ENCODE peak calls at places on chromosomes 4 and X, in seven cellular contexts. D is HCT116, L is SK-N-SH, C is GM12878, O is HepG2, T is K562, J is H1. I is an unnamed sample.

GRCh38 chrX:134717698-134718328 is 59.5 kb upstream of the PLAC1 start:
- DNase-seq in D (no peak), O (no peak), L (no peak), C (no peak), T (no peak), J (no peak), I (no peak)

GRCh38 chr4:19478791-19479190 is 772.9 kb upstream of the SLIT2 start:
- DNase-seq in D (no peak), O (no peak), J (no peak), T (no peak), C (no peak), L (no peak), I (no peak)

GRCh38 chr4:185204238-185204910 is 574 bp upstream of the CFAP97 start:
- DNase-seq in T (peak; percentile 60), O (no peak), L (no peak), C (no peak), J (no peak), D (no peak), I (peak; percentile 47)

GRCh38 chrX:94961730-94962129 is 1287.7 kb downstream of the FAM133A start:
- DNase-seq in L (peak; percentile 2), O (no peak), D (no peak), T (no peak), J (no peak), C (no peak), I (no peak)

GRCh38 chrX:134764202-134764785 is 106.0 kb upstream of the PLAC1 start:
- DNase-seq in J (no peak), T (peak; percentile 59), C (no peak), O (peak; percentile 64), D (peak; percentile 57), L (peak; percentile 66), I (no peak)

GRCh38 chrX:53251307-53251706 is 26.3 kb upstream of the KDM5C start:
- DNase-seq in C (no peak), D (no peak), O (no peak), L (no peak), J (no peak), T (no peak), I (no peak)

GRCh38 chr4:99028187-99028586 is 32.7 kb downstream of the METAP1 start:
- DNase-seq in O (peak; percentile 19), D (no peak), J (no peak), T (no peak), L (no peak), C (no peak), I (no peak)

GRCh38 chr4:76733380-76733779 is 164.6 kb downstream of the SOWAHB start:
- DNase-seq in L (no peak), T (no peak), J (peak; percentile 64), D (no peak), O (no peak), C (no peak), I (no peak)

GRCh38 chr4:95091272-95091671 is 333.5 kb downstream of the BMPR1B start:
- DNase-seq in D (no peak), C (no peak), J (no peak), T (no peak), L (no peak), O (no peak), I (peak; percentile 53)

GRCh38 chr4:80875642-80876041 is 154.9 kb upstream of the BMP3 start:
- DNase-seq in T (no peak), L (no peak), C (peak; percentile 89), O (no peak), D (no peak), J (no peak), I (no peak)

GRCh38 chrX:15812212-15812938 is 22.1 kb downstream of the ZRSR2 start:
- DNase-seq in J (no peak), O (no peak), D (no peak), L (no peak), C (no peak), T (no peak), I (no peak)

GRCh38 chr4:165512464-165512863 is 133.7 kb downstream of the CPE start:
- DNase-seq in O (no peak), C (no peak), D (no peak), J (no peak), T (no peak), L (no peak), I (no peak)

GRCh38 chrX:19904778-19905367 is 17.5 kb upstream of the SH3KBP1 start:
- DNase-seq in D (peak; percentile 34), C (no peak), J (no peak), T (peak; percentile 45), L (peak; percentile 59), O (peak; percentile 31), I (peak; percentile 41)

GRCh38 chr4:111847256-111848108 is 297.8 kb upstream of the FAM241A start:
- DNase-seq in C (no peak), T (no peak), J (no peak), O (peak; percentile 6), D (no peak), L (no peak), I (no peak)

GRCh38 chr4:109375778-109376414 is 57.7 kb upstream of the SEC24B start:
- DNase-seq in O (no peak), J (no peak), D (no peak), C (no peak), L (no peak), T (no peak), I (no peak)

GRCh38 chr4:71184195-71184781 is 154.5 kb upstream of the SLC4A4 start:
- DNase-seq in L (peak; percentile 48), C (peak; percentile 13), T (peak; percentile 61), J (no peak), D (peak; percentile 63), O (peak; percentile 31), I (peak; percentile 85)

GRCh38 chr4:14749910-14750309 is 252.4 kb upstream of the CPEB2 start:
- DNase-seq in L (peak; percentile 8), O (no peak), J (no peak), T (peak; percentile 8), C (no peak), D (no peak), I (peak; percentile 11)

GRCh38 chrX:123803331-123803983 is 56.4 kb upstream of the XIAP start:
- DNase-seq in L (peak; percentile 46), D (peak; percentile 79), J (no peak), T (peak; percentile 82), O (peak; percentile 97), C (no peak), I (no peak)

GRCh38 chr4:118888666-118889312 is at the start of gene SYNPO2:
- DNase-seq in J (peak; percentile 85), L (peak; percentile 78), T (peak; percentile 53), C (no peak), O (no peak), D (peak; percentile 57), I (no peak)

GRCh38 chr4:23061431-23061830 is 368.7 kb downstream of the GBA3 start:
- DNase-seq in C (no peak), O (peak; percentile 7), T (no peak), D (no peak), J (no peak), L (no peak), I (peak; percentile 51)

GRCh38 chr4:23062188-23062587 is 369.5 kb downstream of the GBA3 start:
- DNase-seq in L (no peak), J (no peak), D (no peak), T (no peak), C (no peak), O (no peak), I (no peak)

GRCh38 chr4:23058113-23058512 is 365.4 kb downstream of the GBA3 start:
- DNase-seq in T (no peak), D (no peak), C (no peak), L (no peak), O (no peak), J (no peak), I (no peak)

GRCh38 chr4:23060776-23061175 is 368.0 kb downstream of the GBA3 start:
- DNase-seq in C (no peak), O (no peak), L (no peak), J (no peak), T (no peak), D (no peak), I (no peak)
- TF ChIP-seq JUND in C (no peak), O (no peak), L (no peak), J (no peak), T (no peak), D (no peak), I (no peak)

GRCh38 chr4:8760561-8760960 is 111.1 kb downstream of the HMX1 start:
- DNase-seq in C (no peak), D (no peak), T (no peak), L (no peak), O (no peak), J (no peak), I (no peak)

GRCh38 chr4:8762951-8763735 is 108.5 kb downstream of the HMX1 start:
- DNase-seq in J (no peak), L (no peak), C (no peak), T (no peak), O (no peak), D (no peak), I (no peak)

GRCh38 chr4:8761167-8761823 is 110.3 kb downstream of the HMX1 start:
- DNase-seq in T (no peak), L (no peak), C (no peak), O (no peak), D (no peak), J (no peak), I (no peak)

GRCh38 chr4:8762356-8762755 is 109.3 kb downstream of the HMX1 start:
- DNase-seq in O (no peak), D (no peak), J (no peak), C (no peak), L (no peak), T (no peak), I (no peak)

DNA sequence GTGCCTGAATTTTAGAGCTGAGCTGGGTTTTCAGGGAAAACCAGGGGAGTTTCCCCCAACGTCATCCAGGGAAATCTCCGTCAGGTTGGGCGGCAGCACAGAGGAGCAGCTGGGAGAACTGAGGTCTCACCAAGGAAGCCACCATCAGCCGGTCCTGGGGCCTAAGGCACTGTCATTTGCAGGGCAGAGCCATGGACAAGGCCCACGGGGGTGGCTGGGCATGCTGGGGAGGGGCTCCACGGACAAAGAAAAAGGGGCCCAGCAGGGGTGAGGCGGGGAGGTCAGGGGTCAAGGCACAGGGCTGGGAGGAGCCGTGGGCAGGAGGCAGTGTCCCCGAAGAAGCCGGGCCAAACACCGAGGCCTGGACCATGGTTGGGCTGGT is 109.8 kb downstream of the HMX1 start:
- DNase-seq in J (no peak), O (no peak), D (no peak), C (no peak), L (no peak), T (no peak), I (no peak)
- TF ChIP-seq JUND in J (no peak), O (no peak), D (no peak), C (no peak), L (no peak), T (no peak), I (no peak)

DNA sequence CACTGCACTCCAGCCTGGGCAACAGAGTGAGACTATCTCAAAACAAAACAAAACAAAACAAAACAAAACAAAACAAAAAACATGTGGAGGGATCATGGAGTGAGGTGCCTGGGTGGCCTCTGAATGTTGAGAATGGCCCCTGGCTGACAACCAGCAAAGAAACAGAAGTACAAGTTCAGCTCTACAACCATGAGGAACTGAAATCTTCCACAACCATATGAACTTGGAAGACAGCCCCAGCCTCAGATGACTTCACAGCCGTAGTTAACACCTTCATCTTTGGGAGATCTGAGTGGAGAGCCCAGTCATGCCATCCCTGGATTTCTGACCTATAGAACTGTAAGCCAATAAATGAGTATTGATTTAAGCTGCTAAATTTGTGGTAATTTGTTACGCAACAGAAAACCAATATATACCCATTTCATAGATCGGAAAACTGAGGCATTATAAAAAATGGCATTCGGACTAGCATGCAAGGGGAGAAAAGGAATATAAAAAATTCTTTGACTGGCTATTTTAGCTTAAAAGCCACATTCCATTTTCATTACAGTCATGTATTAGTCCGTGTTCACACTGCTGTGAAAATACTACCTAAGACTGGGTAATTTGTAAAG is 138.7 kb upstream of the RAPGEF2 start:
- DNase-seq in D (no peak), L (no peak), C (no peak), O (no peak), J (no peak), T (no peak), I (no peak)
- TF ChIP-seq JUND in D (no peak), L (no peak), C (no peak), O (no peak), J (no peak), T (no peak), I (no peak)

GRCh38 chr4:158253350-158253980 is 43.2 kb downstream of the TMEM144 start:
- DNase-seq in D (peak; percentile 27), L (peak; percentile 48), O (peak; percentile 53), J (no peak), C (no peak), T (peak; percentile 69), I (peak; percentile 66)
- TF ChIP-seq JUND in D (no peak), L (no peak), O (no peak), J (no peak), C (no peak), T (no peak), I (no peak)

I was measured in T47D.